ENCODE peak calls at places on chromosomes 4 and X, in ten cellular contexts. C is activated CD4-positive, alpha-beta T cell treated with anti-CD3 and anti-CD28 coated beads for 1 hour; J is mesenteric fat pad; R is cardiac muscle cell; Q is naive thymus-derived CD8-positive, alpha-beta T cell; O is right cardiac atrium; W is GM04503; K is HTR-8/SVneo; L is stimulated activated naive CD8-positive, alpha-beta T cell treated with anti-CD3 and anti-CD28 coated beads, Interleukin-15, amount 100 ng/mL, for 72 hours; N is AG09309. B is an unnamed sample.

GRCh38 chr4:85657143-85657542 is 182.2 kb downstream of the ARHGAP24 start:
- DNase-seq in K (no peak), L (no peak), W (no peak), N (no peak), Q (no peak), R (no peak), C (no peak), O (no peak), J (no peak), B (no peak)

GRCh38 chr4:88937081-88937480 is 119.9 kb downstream of the FAM13A start:
- DNase-seq in Q (no peak), W (no peak), L (no peak), O (no peak), J (no peak), N (no peak), K (peak), C (no peak), R (no peak), B (no peak)

GRCh38 chr4:73609688-73610087 is 10.5 kb downstream of the RASSF6 start:
- DNase-seq in R (no peak), J (no peak), Q (no peak), O (no peak), N (no peak), K (no peak), C (no peak), W (no peak), L (no peak), B (no peak)

GRCh38 chr4:129972257-129972656 is 876.3 kb downstream of the C4orf33 start:
- DNase-seq in W (no peak), L (no peak), O (no peak), K (no peak), J (no peak), N (no peak), R (no peak), C (no peak), Q (no peak), B (no peak)

GRCh38 chr4:42482516-42483327 is 85.4 kb downstream of the SHISA3 start:
- DNase-seq in Q (no peak), O (no peak), N (no peak), W (no peak), C (no peak), J (no peak), L (no peak), K (no peak), R (no peak), B (no peak)

GRCh38 chr4:127103723-127104122 is 529.0 kb upstream of the INTU start:
- DNase-seq in R (no peak), W (no peak), K (no peak), N (no peak), C (no peak), Q (no peak), J (no peak), O (peak), L (no peak), B (no peak)

GRCh38 chrX:96761566-96761965 is 76.9 kb downstream of the DIAPH2 start:
- DNase-seq in Q (no peak), W (no peak), C (no peak), O (no peak), N (no peak), R (no peak), K (no peak), L (no peak), J (no peak), B (no peak)

GRCh38 chr4:102575369-102576129 is 74.4 kb downstream of the NFKB1 start:
- DNase-seq in L (no peak), N (no peak), Q (no peak), K (no peak), C (no peak), R (no peak), W (no peak), J (no peak), O (no peak), B (no peak)

GRCh38 chr4:158814636-158815035 is 45.8 kb downstream of the FNIP2 start:
- DNase-seq in N (peak), C (no peak), R (no peak), W (peak), K (no peak), J (no peak), Q (no peak), L (no peak), O (no peak), B (no peak)

B was measured in esophagus squamous epithelium.